ENCODE peak calls at places on chromosomes 3 and 15, in eight cellular contexts. V is naive thymus-derived CD8-positive, alpha-beta T cell; A is activated naive CD4-positive, alpha-beta T cell; C is stromal cell of bone marrow; L is ELF-1; W is HS-27A; I is epithelial cell of proximal tubule; O is HEK293T. X is an unnamed sample.

GRCh38 chr15:83512459-83512858 is 65.3 kb downstream of the SH3GL3 start:
- DNase-seq in V (no peak), A (no peak), C (no peak), L (no peak), W (no peak), I (no peak), O (no peak), X (no peak)

GRCh38 chr3:158727499-158728377 is 4.5 kb downstream of the RARRES1 start:
- DNase-seq in V (peak; percentile 67), A (peak; percentile 1), C (peak; percentile 67), L (peak; percentile 37), W (no peak), I (no peak), O (peak; percentile 68), X (peak; percentile 71)

GRCh38 chr3:170419301-170420087 is 826 bp downstream of the CLDN11 start:
- DNase-seq in V (no peak), A (no peak), C (no peak), L (peak; percentile 71), W (no peak), I (no peak), O (no peak), X (no peak)

GRCh38 chr3:72536206-72536887 is 311.9 kb downstream of the SHQ1 start:
- DNase-seq in V (no peak), A (no peak), C (no peak), L (peak; percentile 59), W (no peak), I (no peak), O (no peak), X (no peak)

GRCh38 chr3:63364909-63365308 is 86.8 kb downstream of the SYNPR start:
- DNase-seq in V (no peak), A (no peak), C (no peak), L (peak; percentile 12), W (no peak), I (no peak), O (no peak), X (peak; percentile 64)

GRCh38 chr15:69141286-69141701 is 19.1 kb upstream of the GLCE start:
- DNase-seq in V (no peak), A (no peak), C (no peak), L (no peak), W (no peak), I (no peak), O (peak; percentile 34), X (no peak)

GRCh38 chr3:108089544-108089943 is 1.3 kb downstream of the CD47 start:
- DNase-seq in V (no peak), A (no peak), C (no peak), L (no peak), W (no peak), I (no peak), O (no peak), X (no peak)

GRCh38 chr15:73691398-73691797 is 7.2 kb downstream of the CD276 start:
- DNase-seq in V (no peak), A (no peak), C (peak; percentile 85), L (peak; percentile 87), W (no peak), I (no peak), O (no peak), X (no peak)

GRCh38 chr3:68893600-68894239 is 38.6 kb downstream of the TAFA4 start:
- DNase-seq in V (peak; percentile 38), A (no peak), C (peak; percentile 19), L (no peak), W (peak; percentile 20), I (no peak), O (peak; percentile 11), X (peak; percentile 65)

GRCh38 chr3:143428351-143428750 is 308.8 kb downstream of the CHST2 start:
- DNase-seq in V (no peak), A (no peak), C (no peak), L (no peak), W (no peak), I (no peak), O (no peak), X (no peak)

GRCh38 chr3:31610700-31611275 is 78.1 kb downstream of the STT3B start:
- DNase-seq in V (no peak), A (no peak), C (peak; percentile 34), L (no peak), W (peak; percentile 12), I (no peak), O (peak; percentile 28), X (peak; percentile 38)

X was measured in D341Med.